ENCODE peak calls at places on chromosome 17, in ten cellular contexts. H is IMR-90; V is B cell; F is bronchial epithelial cell; N is left lung; A is progenitor cell of endocrine pancreas; Y is brain microvascular endothelial cell; L is neural progenitor cell; P is activated CD8-positive, alpha-beta T cell treated with anti-CD3 and anti-CD28 coated beads for 36 hours; Q is gastrocnemius medialis. O is an unnamed sample.

GRCh38 chr17:42720996-42721583 is 23.8 kb downstream of the EZH1 start:
- DNase-seq in Q (no peak), L (peak), Y (peak), N (no peak), V (peak), F (peak), A (no peak), P (peak), H (peak), O (peak)

GRCh38 chr17:6591599-6592158 is 35.3 kb upstream of the PITPNM3 start:
- DNase-seq in L (no peak), A (no peak), H (peak), Y (peak), N (no peak), Q (no peak), V (no peak), F (peak), P (no peak), O (no peak)

GRCh38 chr17:31095239-31096105 is 695 bp downstream of the NF1 start:
- DNase-seq in V (peak), H (peak), L (peak), N (peak), P (peak), Q (peak), Y (no peak), A (peak), F (peak), O (peak)

GRCh38 chr17:16464001-16464640 is 27.9 kb downstream of the LRRC75A start:
- DNase-seq in N (no peak), A (no peak), Q (no peak), L (no peak), P (no peak), V (no peak), H (no peak), F (no peak), Y (no peak), O (no peak)

GRCh38 chr17:44988256-44988942 is 20.3 kb upstream of the C1QL1 start:
- DNase-seq in P (no peak), Y (no peak), N (no peak), V (no peak), L (peak), A (peak), F (no peak), Q (no peak), H (no peak), O (no peak)

GRCh38 chr17:18257747-18258355 is 687 bp downstream of the FLII start:
- DNase-seq in L (peak), P (peak), V (peak), H (peak), F (peak), N (peak), Y (peak), Q (peak), A (peak), O (peak)

GRCh38 chr17:50518265-50519023 is 10.2 kb downstream of the MYCBPAP start:
- DNase-seq in V (no peak), F (no peak), Y (no peak), Q (no peak), H (no peak), A (no peak), L (no peak), N (peak), P (no peak), O (no peak)

GRCh38 chr17:63985387-63986140 is 12.6 kb upstream of the PRR29 start:
- DNase-seq in F (no peak), V (no peak), H (no peak), N (peak), A (no peak), Y (no peak), P (no peak), Q (no peak), L (no peak), O (no peak)

GRCh38 chr17:11274106-11274505 is 33.1 kb downstream of the SHISA6 start:
- DNase-seq in H (no peak), L (no peak), F (no peak), A (no peak), Q (no peak), N (no peak), Y (no peak), P (no peak), V (no peak), O (no peak)

GRCh38 chr17:43753488-43754129 is 5.0 kb downstream of the SOST start:
- DNase-seq in N (no peak), V (no peak), P (peak), A (no peak), H (peak), Q (no peak), L (no peak), F (peak), Y (no peak), O (peak)

GRCh38 chr17:74776044-74776962 is at the start of gene NAT9:
- DNase-seq in Y (peak), A (peak), N (peak), F (peak), H (peak), V (peak), L (peak), P (peak), Q (peak), O (peak)

GRCh38 chr17:45440161-45440859 is 7.6 kb upstream of the ARHGAP27 start:
- DNase-seq in P (no peak), V (no peak), L (no peak), Y (no peak), A (no peak), F (peak), H (no peak), N (no peak), Q (no peak), O (no peak)

GRCh38 chr17:67620636-67621035 is 97.1 kb upstream of the NOL11 start:
- DNase-seq in Q (no peak), Y (no peak), H (no peak), N (no peak), F (no peak), L (no peak), V (no peak), P (no peak), A (no peak), O (no peak)

GRCh38 chr17:1942066-1942365 is 83.1 kb downstream of the RTN4RL1 start:
- DNase-seq in Q (no peak), A (no peak), Y (no peak), P (no peak), F (no peak), H (no peak), V (no peak), N (no peak), L (no peak), O (no peak)

GRCh38 chr17:1940810-1941185 is 84.3 kb downstream of the RTN4RL1 start:
- DNase-seq in N (no peak), V (no peak), F (no peak), H (no peak), A (no peak), Y (no peak), Q (no peak), P (no peak), L (peak), O (no peak)

GRCh38 chr17:1941241-1942065 is 83.7 kb downstream of the RTN4RL1 start:
- DNase-seq in L (peak), P (no peak), F (no peak), H (no peak), V (no peak), N (no peak), Q (no peak), Y (no peak), A (no peak), O (no peak)

GRCh38 chr17:1942666-1943431 is 82.3 kb downstream of the RTN4RL1 start:
- DNase-seq in L (no peak), A (no peak), Q (no peak), V (no peak), P (no peak), N (no peak), F (no peak), Y (no peak), H (no peak), O (no peak)

GRCh38 chr17:1939979-1940809 is 84.9 kb downstream of the RTN4RL1 start:
- DNase-seq in L (no peak), Y (no peak), V (no peak), F (no peak), P (no peak), N (no peak), A (no peak), Q (peak), H (no peak), O (no peak)
- TF ChIP-seq CTCF in L (no peak), Y (no peak), V (no peak), F (no peak), P (no peak), N (no peak), A (no peak), Q (no peak), H (no peak), O (no peak)

DNA sequence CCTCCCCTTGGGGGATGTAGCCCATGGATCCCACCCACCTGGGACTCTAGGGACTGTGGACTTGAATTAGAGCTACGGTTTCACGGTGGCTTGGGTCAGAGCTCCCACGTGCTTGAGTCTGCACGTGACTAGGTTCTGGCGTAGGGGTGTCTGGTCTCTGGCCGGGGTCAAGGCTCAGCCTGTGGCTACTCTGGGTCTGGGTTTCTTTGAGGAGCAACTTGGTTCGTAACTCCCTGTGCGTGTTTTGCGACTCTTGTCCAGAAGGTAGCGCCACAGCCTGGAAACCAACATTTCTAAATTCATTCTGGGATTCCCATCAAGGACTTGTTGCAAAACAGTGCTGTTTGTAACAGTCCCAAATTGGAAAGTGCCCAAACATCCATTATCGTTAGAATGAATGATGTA is 462 bp upstream of the GGT6 start:
- DNase-seq in A (no peak), F (no peak), L (peak), Q (no peak), Y (no peak), N (no peak), P (no peak), H (no peak), V (no peak), O (no peak)
- TF ChIP-seq CTCF in A (peak), F (peak), L (peak), Q (no peak), Y (peak), N (no peak), P (no peak), H (peak), V (no peak), O (no peak)

GRCh38 chr17:27747462-27748359 is 52.6 kb downstream of the NOS2 start:
- DNase-seq in Q (no peak), F (no peak), H (no peak), Y (no peak), A (no peak), P (no peak), L (peak), V (no peak), N (no peak), O (no peak)
- TF ChIP-seq CTCF in Q (no peak), F (peak), H (peak), Y (peak), A (peak), P (no peak), L (peak), V (no peak), N (no peak), O (no peak)

DNA sequence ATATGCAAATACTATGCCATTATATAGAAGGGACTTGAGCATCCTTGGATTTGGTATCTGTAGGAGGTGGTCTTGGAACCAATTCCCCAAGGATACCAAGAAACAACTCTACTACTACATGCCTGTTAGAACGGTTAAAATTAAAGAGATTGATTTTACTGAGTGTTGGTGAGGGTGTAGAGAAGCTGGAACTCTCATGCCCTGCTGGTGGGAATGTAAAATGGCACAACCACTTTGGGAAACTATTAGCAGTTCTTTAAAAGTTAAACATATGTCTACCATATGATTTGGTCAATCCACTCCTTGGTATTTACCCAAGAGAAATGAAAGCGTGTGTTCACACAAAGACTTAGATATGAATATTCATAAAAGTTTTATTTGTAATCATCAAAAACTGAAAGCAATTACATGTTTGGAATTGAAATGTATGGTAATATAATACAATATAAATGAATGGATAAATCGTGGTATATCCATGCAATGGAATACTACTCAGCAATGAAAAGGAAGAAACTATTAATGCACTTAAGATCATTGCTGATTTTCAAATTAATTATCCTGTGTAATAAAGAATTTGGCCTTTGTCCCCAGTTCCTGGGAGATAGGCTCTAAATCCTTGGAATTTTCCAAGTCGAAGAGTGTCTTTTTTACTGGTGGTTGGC is 7.8 kb downstream of the MFSD6L start:
- DNase-seq in F (no peak), V (no peak), L (no peak), A (no peak), Y (no peak), H (no peak), N (no peak), Q (no peak), P (no peak), O (no peak)
- TF ChIP-seq CTCF in F (no peak), V (no peak), L (peak), A (peak), Y (peak), H (no peak), N (no peak), Q (no peak), P (no peak), O (no peak)